ENCODE peak calls at places on chromosome 3, in ten cellular contexts. Z, D, U, O, W, Q, I, M, X and J are unnamed samples.

GRCh38 chr3:79564192-79564591 is 203.6 kb downstream of the ROBO1 start:
- DNase-seq in U (peak), D (no peak), I (no peak), O (no peak), Z (no peak), X (no peak), W (no peak), Q (no peak), M (no peak), J (no peak)

GRCh38 chr3:25473246-25473645 is 45.2 kb downstream of the RARB start:
- DNase-seq in Q (peak), M (no peak), Z (no peak), I (peak), O (peak), W (peak), D (no peak), X (no peak), U (no peak), J (no peak)

GRCh38 chr3:162041622-162042021 is 545.0 kb downstream of the OTOL1 start:
- DNase-seq in Z (no peak), X (no peak), U (no peak), I (peak), O (no peak), M (no peak), D (no peak), Q (no peak), W (no peak), J (no peak)

GRCh38 chr3:44992555-44993470 is 16.8 kb downstream of the EXOSC7 start:
- DNase-seq in U (peak), M (no peak), Z (peak), W (peak), D (no peak), Q (peak), X (no peak), O (peak), I (peak), J (peak)

GRCh38 chr3:186381424-186382216 is 19.6 kb upstream of the DGKG start:
- DNase-seq in U (no peak), Q (no peak), M (peak), Z (no peak), D (no peak), I (no peak), W (no peak), O (peak), X (no peak), J (peak)

GRCh38 chr3:17619952-17620351 is 122.5 kb downstream of the TBC1D5 start:
- DNase-seq in Z (no peak), Q (no peak), I (no peak), U (no peak), W (no peak), M (no peak), O (no peak), X (no peak), D (no peak), J (peak)

GRCh38 chr3:122464659-122465058 is 48.8 kb upstream of the WDR5B start:
- DNase-seq in Q (no peak), X (no peak), Z (no peak), W (no peak), U (no peak), D (no peak), I (no peak), O (no peak), M (no peak), J (no peak)

GRCh38 chr3:36221975-36222374 is 158.3 kb upstream of the STAC start:
- DNase-seq in Q (no peak), M (no peak), D (no peak), I (no peak), X (no peak), U (no peak), W (peak), Z (no peak), O (peak), J (no peak)

GRCh38 chr3:20185364-20185732 is 658 bp downstream of the SGO1 start:
- DNase-seq in I (peak), W (no peak), M (no peak), Z (no peak), D (no peak), X (no peak), O (peak), Q (no peak), U (peak), J (peak)

GRCh38 chr3:189576486-189576885 is 54.7 kb upstream of the TP63 start:
- DNase-seq in I (no peak), Z (no peak), M (no peak), U (no peak), X (no peak), Q (no peak), D (no peak), W (no peak), O (no peak), J (no peak)

GRCh38 chr3:97269202-97269601 is 454.8 kb downstream of the EPHA6 start:
- DNase-seq in W (no peak), X (no peak), O (no peak), Q (no peak), I (no peak), U (no peak), Z (no peak), M (no peak), D (no peak), J (no peak)

GRCh38 chr3:51280171-51280570 is 104.9 kb upstream of the MANF start:
- DNase-seq in M (no peak), W (no peak), I (no peak), X (no peak), Q (no peak), D (no peak), O (no peak), U (no peak), Z (no peak), J (no peak)

GRCh38 chr3:119783883-119784282 is 2.0 kb downstream of the NR1I2 start:
- DNase-seq in X (no peak), Q (no peak), O (no peak), W (no peak), Z (no peak), U (no peak), M (no peak), D (no peak), I (no peak), J (no peak)

GRCh38 chr3:66107855-66108254 is 69.1 kb upstream of the MAGI1 start:
- DNase-seq in X (no peak), Q (no peak), W (peak), I (no peak), U (peak), M (no peak), Z (no peak), D (no peak), O (no peak), J (peak)

GRCh38 chr3:137970914-137971831 is 38.8 kb upstream of the CLDN18 start:
- DNase-seq in X (peak), U (peak), Z (peak), Q (peak), M (no peak), O (peak), W (peak), D (peak), I (peak), J (peak)

GRCh38 chr3:119726909-119727308 is 24.1 kb downstream of the CFAP91 start:
- DNase-seq in W (no peak), I (no peak), X (no peak), Q (no peak), O (no peak), U (no peak), Z (no peak), D (no peak), M (no peak), J (no peak)

GRCh38 chr3:178048768-178049167 is 487.5 kb upstream of the KCNMB2 start:
- DNase-seq in X (no peak), U (peak), M (no peak), D (no peak), I (no peak), O (no peak), Z (no peak), W (peak), Q (no peak), J (no peak)

GRCh38 chr3:176522436-176522835 is 674.8 kb downstream of the TBL1XR1 start:
- DNase-seq in D (no peak), W (no peak), Q (no peak), M (no peak), U (no peak), I (no peak), X (no peak), O (no peak), Z (no peak), J (no peak)

GRCh38 chr3:45922039-45922326 is 21.3 kb upstream of the CXCR6 start:
- DNase-seq in D (no peak), M (no peak), X (no peak), W (no peak), Z (no peak), I (no peak), Q (no peak), U (no peak), O (no peak), J (no peak)

GRCh38 chr3:163939926-163940325 is 1138.4 kb downstream of the SI start:
- DNase-seq in X (no peak), U (peak), M (no peak), I (peak), W (peak), Q (no peak), O (peak), D (no peak), Z (no peak), J (no peak)

GRCh38 chr3:189699873-189700272 is 68.7 kb downstream of the TP63 start:
- DNase-seq in O (peak), U (no peak), I (no peak), Q (no peak), W (no peak), M (no peak), Z (no peak), X (no peak), D (no peak), J (no peak)

GRCh38 chr3:66554178-66554577 is 53.4 kb upstream of the LRIG1 start:
- DNase-seq in I (no peak), Q (no peak), W (peak), D (no peak), O (peak), M (no peak), Z (no peak), U (peak), X (no peak), J (no peak)

GRCh38 chr3:21717272-21717671 is 33.7 kb downstream of the ZNF385D start:
- DNase-seq in U (no peak), Q (no peak), Z (no peak), D (no peak), I (no peak), O (no peak), W (no peak), M (no peak), X (no peak), J (no peak)

GRCh38 chr3:21954709-21955108 is 203.7 kb upstream of the ZNF385D start:
- DNase-seq in X (no peak), Z (no peak), O (peak), Q (no peak), D (no peak), M (no peak), U (peak), W (peak), I (no peak), J (no peak)

GRCh38 chr3:100682056-100682853 is 27.0 kb upstream of the TFG start:
- DNase-seq in Z (no peak), O (no peak), Q (no peak), M (no peak), D (peak), W (no peak), X (no peak), I (no peak), U (peak), J (no peak)

GRCh38 chr3:123749716-123750115 is 134.4 kb downstream of the MYLK start:
- DNase-seq in W (peak), I (no peak), D (no peak), Z (no peak), X (no peak), M (no peak), Q (no peak), U (peak), O (peak), J (no peak)

GRCh38 chr3:106204160-106204868 is 335.5 kb upstream of the CBLB start:
- DNase-seq in D (no peak), W (no peak), I (no peak), X (no peak), M (no peak), U (no peak), Q (no peak), Z (no peak), O (peak), J (no peak)

GRCh38 chr3:96843505-96844203 is 29.3 kb downstream of the EPHA6 start:
- DNase-seq in X (no peak), M (no peak), O (peak), W (no peak), U (peak), Z (no peak), Q (no peak), D (no peak), I (no peak), J (no peak)

GRCh38 chr3:160540546-160540945 is 24.8 kb downstream of the KPNA4 start:
- DNase-seq in O (peak), W (no peak), M (no peak), Q (no peak), U (peak), D (no peak), X (no peak), Z (no peak), I (no peak), J (no peak)

GRCh38 chr3:46057716-46058115 is 30.4 kb upstream of the XCR1 start:
- DNase-seq in Z (no peak), O (no peak), I (no peak), D (no peak), M (no peak), Q (no peak), W (no peak), U (no peak), X (no peak), J (no peak)

GRCh38 chr3:50345586-50345985 is at the start of gene ZMYND10:
- DNase-seq in Z (peak), W (peak), O (peak), U (peak), M (no peak), Q (peak), D (peak), X (peak), I (peak), J (peak)

GRCh38 chr3:126954141-126954845 is 28.6 kb upstream of the PLXNA1 start:
- DNase-seq in U (no peak), O (peak), W (no peak), X (no peak), Q (peak), D (peak), M (no peak), I (no peak), Z (no peak), J (no peak)

GRCh38 chr3:64355473-64355872 is 130.2 kb upstream of the PRICKLE2 start:
- DNase-seq in X (no peak), D (no peak), Q (no peak), O (peak), W (peak), M (no peak), U (peak), I (peak), Z (no peak), J (peak)

GRCh38 chr3:172068977-172069376 is 29.6 kb downstream of the FNDC3B start:
- DNase-seq in W (no peak), Q (no peak), Z (no peak), D (no peak), I (no peak), O (no peak), U (no peak), X (no peak), M (no peak), J (no peak)

GRCh38 chr3:13713396-13713795 is 164.5 kb downstream of the FBLN2 start:
- DNase-seq in Z (no peak), M (peak), O (no peak), Q (peak), W (no peak), I (no peak), D (no peak), U (no peak), X (peak), J (peak)
- TF ChIP-seq CTCF in Z (no peak), M (no peak), O (no peak), Q (no peak), W (no peak), I (no peak), D (no peak), U (no peak), X (no peak), J (no peak)

GRCh38 chr3:52532517-52532837 is 1.2 kb downstream of the NT5DC2 start:
- DNase-seq in W (peak), O (peak), D (peak), X (no peak), I (peak), M (peak), U (peak), Z (no peak), Q (peak), J (peak)

GRCh38 chr3:52535411-52536111 is 844 bp upstream of the UQCC5 start:
- DNase-seq in W (no peak), O (no peak), M (no peak), Z (no peak), I (no peak), U (no peak), D (peak), X (peak), Q (no peak), J (no peak)

GRCh38 chr3:52534281-52535183 is 875 bp upstream of the NT5DC2 start:
- DNase-seq in I (peak), W (peak), M (peak), Z (no peak), Q (peak), X (peak), U (peak), D (peak), O (peak), J (peak)

GRCh38 chr3:52532838-52533622 is 627 bp downstream of the NT5DC2 start:
- DNase-seq in W (peak), Z (peak), X (peak), U (peak), O (no peak), D (peak), Q (peak), M (peak), I (peak), J (peak)

DNA sequence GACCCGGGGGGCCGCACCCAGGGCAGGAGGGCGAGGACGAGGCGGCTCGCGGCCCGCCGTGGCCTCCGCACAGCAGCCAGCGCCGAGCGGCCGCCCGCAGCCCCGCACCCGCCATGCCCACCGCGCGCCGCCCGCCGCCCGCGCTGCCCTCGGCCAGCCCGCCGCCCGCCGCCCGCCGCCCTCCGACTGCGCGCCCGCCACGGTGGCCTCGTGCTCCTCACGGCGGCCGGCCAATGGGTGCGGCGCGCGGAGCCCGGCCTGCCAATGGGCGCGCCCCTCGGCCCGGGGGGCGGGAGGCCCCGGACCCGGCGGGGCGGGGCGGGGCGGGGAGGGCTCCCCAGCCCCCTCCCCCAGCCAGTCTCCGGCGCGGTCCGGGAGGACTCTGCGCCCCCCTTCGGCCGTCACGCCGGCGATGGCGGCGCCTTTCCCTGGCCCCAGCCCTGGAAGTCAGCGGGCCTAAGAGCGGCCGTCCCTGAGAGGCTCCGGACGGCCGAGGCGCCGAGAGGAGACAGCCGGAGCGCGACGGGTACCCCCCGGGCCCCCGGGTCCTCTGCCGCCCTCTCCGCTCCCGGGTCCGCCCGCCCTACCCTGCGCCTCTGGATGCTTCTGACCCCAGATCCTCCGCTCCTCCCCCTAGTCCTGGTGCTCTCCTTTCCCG is at the start of gene NT5DC2:
- DNase-seq in U (peak), D (peak), Z (peak), Q (peak), O (peak), I (peak), M (peak), X (peak), W (peak), J (peak)
- H3K4me3 ChIP-seq in U (peak), D (peak), Z (peak), Q (peak), O (peak), I (peak), M (peak), X (peak), W (peak), J (peak)

GRCh38 chr3:151425640-151426336 is 35.1 kb downstream of the IGSF10 start:
- DNase-seq in U (peak), X (no peak), D (no peak), O (no peak), W (no peak), Q (no peak), M (no peak), Z (peak), I (no peak), J (no peak)
- TF ChIP-seq CTCF in U (peak), X (peak), D (no peak), O (peak), W (peak), Q (no peak), M (no peak), Z (peak), I (peak), J (no peak)

GRCh38 chr3:9301091-9301490 is 51.6 kb upstream of the SRGAP3 start:
- DNase-seq in X (no peak), I (no peak), Z (no peak), Q (no peak), M (no peak), W (no peak), U (no peak), D (no peak), O (peak), J (no peak)

GRCh38 chr3:9302425-9303181 is 53.2 kb upstream of the SRGAP3 start:
- DNase-seq in M (no peak), D (peak), U (peak), Q (peak), Z (peak), X (peak), W (peak), I (peak), O (peak), J (peak)

GRCh38 chr3:9296241-9296640 is 46.8 kb upstream of the SRGAP3 start:
- DNase-seq in M (no peak), Z (no peak), W (no peak), O (no peak), I (no peak), D (no peak), X (no peak), U (no peak), Q (no peak), J (no peak)

GRCh38 chr3:9298236-9298635 is 48.8 kb upstream of the SRGAP3 start:
- DNase-seq in W (no peak), U (no peak), Q (no peak), M (no peak), I (no peak), Z (no peak), D (no peak), X (no peak), O (peak), J (no peak)

GRCh38 chr3:9301798-9302197 is 52.4 kb upstream of the SRGAP3 start:
- DNase-seq in Z (no peak), D (no peak), O (peak), Q (no peak), X (no peak), M (no peak), U (no peak), W (no peak), I (no peak), J (no peak)
- H3K4me3 ChIP-seq in Z (no peak), D (no peak), O (peak), Q (no peak), X (no peak), M (no peak), U (no peak), W (no peak), I (peak), J (no peak)